ENCODE peak calls at places on chromosomes 2 and 18, in eight cellular contexts. W is A549, X is AG04449, D is GM12865, E is skeletal muscle cell, R is PC-9, Z is fibroblast of mammary gland, G is kidney. L is an unnamed sample.

GRCh38 chr2:47232738-47233415 is 77.8 kb upstream of the STPG4 start:
- DNase-seq in W (no peak), D (no peak), E (no peak), X (no peak), Z (no peak), R (peak; percentile 59), G (no peak), L (peak; percentile 74)

GRCh38 chr18:9434240-9434701 is 41.0 kb upstream of the RALBP1 start:
- DNase-seq in G (no peak), X (no peak), Z (no peak), W (no peak), R (no peak), D (no peak), E (no peak), L (peak; percentile 41)

GRCh38 chr2:239322414-239323086 is 78.3 kb downstream of the HDAC4 start:
- DNase-seq in E (no peak), R (no peak), Z (peak; percentile 77), G (no peak), D (no peak), W (no peak), X (no peak), L (no peak)

GRCh38 chr18:44805176-44805575 is 124.5 kb downstream of the SETBP1 start:
- DNase-seq in E (no peak), Z (no peak), W (no peak), R (no peak), D (no peak), X (no peak), G (no peak), L (no peak)

GRCh38 chr2:2681611-2682295 is 350.7 kb upstream of the MYT1L start:
- DNase-seq in Z (no peak), X (no peak), D (no peak), R (no peak), W (no peak), G (no peak), E (no peak), L (no peak)

GRCh38 chr2:127645395-127646291 is at the start of gene GPR17:
- DNase-seq in X (no peak), E (no peak), W (no peak), G (peak; percentile 63), D (no peak), Z (no peak), R (no peak), L (peak; percentile 71)

GRCh38 chr2:5981241-5982055 is 289.3 kb downstream of the SOX11 start:
- DNase-seq in E (no peak), Z (no peak), R (no peak), D (no peak), G (peak; percentile 73), W (no peak), X (no peak), L (peak; percentile 14)

GRCh38 chr2:29323961-29324360 is 208.7 kb downstream of the CLIP4 start:
- DNase-seq in D (no peak), X (no peak), R (no peak), E (no peak), W (no peak), Z (peak; percentile 49), G (no peak), L (peak; percentile 58)

GRCh38 chr2:39099820-39100728 is 20.8 kb downstream of the SOS1 start:
- DNase-seq in G (no peak), W (no peak), X (no peak), R (peak; percentile 48), D (peak; percentile 58), Z (peak; percentile 22), E (no peak), L (no peak)

GRCh38 chr2:171655584-171655983 is 31.7 kb upstream of the DYNC1I2 start:
- DNase-seq in Z (no peak), G (no peak), R (no peak), W (no peak), E (no peak), D (peak; percentile 26), X (no peak), L (no peak)

GRCh38 chr2:178296394-178297090 is 102.2 kb downstream of the OSBPL6 start:
- DNase-seq in G (no peak), X (no peak), Z (peak; percentile 15), D (peak; percentile 5), R (no peak), E (no peak), W (no peak), L (no peak)

GRCh38 chr2:121046335-121046734 is 238.7 kb downstream of the TFCP2L1 start:
- DNase-seq in X (no peak), E (no peak), W (no peak), Z (no peak), G (no peak), D (no peak), R (no peak), L (no peak)

GRCh38 chr2:18915227-18915626 is 325.9 kb upstream of the NT5C1B start:
- DNase-seq in W (no peak), G (no peak), E (no peak), X (no peak), D (no peak), R (no peak), Z (no peak), L (no peak)

GRCh38 chr18:56645415-56646016 is 5.6 kb upstream of the WDR7 start:
- DNase-seq in R (no peak), E (no peak), G (no peak), Z (no peak), X (no peak), D (peak; percentile 36), W (no peak), L (no peak)

GRCh38 chr18:79877163-79878091 is 74.0 kb downstream of the SLC66A2 start:
- DNase-seq in R (no peak), D (no peak), G (peak; percentile 37), X (no peak), W (no peak), Z (no peak), E (no peak), L (no peak)

GRCh38 chr18:75248426-75249191 is 38.0 kb downstream of the TSHZ1 start:
- DNase-seq in D (no peak), R (no peak), G (peak; percentile 74), W (no peak), X (no peak), Z (no peak), E (no peak), L (no peak)
- H3K4me3 ChIP-seq in D (peak overlapping the region; percentile 60), R (no peak overlapping the region), G (peak overlapping the region; percentile 49), W (peak overlapping the region; percentile 36), X (peak overlapping the region; percentile 50), Z (peak overlapping the region; percentile 45), E (peak overlapping the region; percentile 34), L (no peak overlapping the region)

DNA sequence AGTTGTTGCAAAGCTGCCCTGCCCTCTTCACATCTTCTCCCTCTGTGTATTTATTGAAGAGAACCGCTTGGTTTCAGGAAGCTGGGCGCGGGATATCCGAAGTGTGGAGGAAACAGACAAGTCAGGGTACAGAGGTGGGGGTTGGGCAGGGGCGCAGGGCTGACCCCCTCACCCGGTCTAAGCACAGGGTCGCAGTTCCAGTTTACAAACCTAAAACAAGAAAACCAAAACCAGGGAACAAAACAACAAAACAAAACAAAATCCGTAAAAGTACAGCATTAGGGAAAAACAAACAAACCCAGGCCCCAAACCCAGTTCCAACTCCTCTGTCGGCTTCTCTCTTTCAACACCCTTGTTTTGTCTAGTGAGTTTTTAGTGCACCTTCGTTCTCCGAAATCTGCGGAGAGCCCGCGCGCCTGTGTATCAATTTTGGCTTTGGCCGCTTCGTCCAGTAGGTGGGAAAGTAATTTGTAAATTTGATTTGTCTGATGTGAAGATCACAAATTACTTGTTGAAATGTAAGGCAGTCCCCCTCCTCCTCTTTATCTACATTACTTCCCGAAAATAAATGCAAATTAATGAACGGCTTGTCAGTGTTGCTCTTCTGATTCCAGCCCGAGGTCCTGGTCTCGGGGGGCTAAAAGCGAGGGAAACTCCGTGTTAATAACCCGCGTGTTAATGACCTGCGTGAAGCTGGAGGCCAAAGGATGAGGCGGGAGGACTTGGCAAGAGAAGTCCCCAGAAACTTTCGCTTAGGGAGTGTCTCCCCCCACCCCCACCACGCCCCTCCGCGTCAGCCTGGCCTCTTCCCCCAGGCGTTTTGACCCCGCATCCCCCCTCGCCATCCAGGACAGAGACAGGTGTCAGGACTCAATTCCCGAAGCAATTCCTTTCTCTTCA is 6.9 kb downstream of the OTX1 start:
- DNase-seq in X (no peak), R (no peak), W (no peak), G (no peak), E (no peak), D (no peak), Z (no peak), L (no peak)
- H3K4me3 ChIP-seq in X (no peak overlapping the region), R (no peak overlapping the region), W (no peak overlapping the region), G (no peak overlapping the region), E (no peak overlapping the region), D (peak overlapping the region; percentile 35), Z (no peak overlapping the region), L (no peak overlapping the region)

DNA sequence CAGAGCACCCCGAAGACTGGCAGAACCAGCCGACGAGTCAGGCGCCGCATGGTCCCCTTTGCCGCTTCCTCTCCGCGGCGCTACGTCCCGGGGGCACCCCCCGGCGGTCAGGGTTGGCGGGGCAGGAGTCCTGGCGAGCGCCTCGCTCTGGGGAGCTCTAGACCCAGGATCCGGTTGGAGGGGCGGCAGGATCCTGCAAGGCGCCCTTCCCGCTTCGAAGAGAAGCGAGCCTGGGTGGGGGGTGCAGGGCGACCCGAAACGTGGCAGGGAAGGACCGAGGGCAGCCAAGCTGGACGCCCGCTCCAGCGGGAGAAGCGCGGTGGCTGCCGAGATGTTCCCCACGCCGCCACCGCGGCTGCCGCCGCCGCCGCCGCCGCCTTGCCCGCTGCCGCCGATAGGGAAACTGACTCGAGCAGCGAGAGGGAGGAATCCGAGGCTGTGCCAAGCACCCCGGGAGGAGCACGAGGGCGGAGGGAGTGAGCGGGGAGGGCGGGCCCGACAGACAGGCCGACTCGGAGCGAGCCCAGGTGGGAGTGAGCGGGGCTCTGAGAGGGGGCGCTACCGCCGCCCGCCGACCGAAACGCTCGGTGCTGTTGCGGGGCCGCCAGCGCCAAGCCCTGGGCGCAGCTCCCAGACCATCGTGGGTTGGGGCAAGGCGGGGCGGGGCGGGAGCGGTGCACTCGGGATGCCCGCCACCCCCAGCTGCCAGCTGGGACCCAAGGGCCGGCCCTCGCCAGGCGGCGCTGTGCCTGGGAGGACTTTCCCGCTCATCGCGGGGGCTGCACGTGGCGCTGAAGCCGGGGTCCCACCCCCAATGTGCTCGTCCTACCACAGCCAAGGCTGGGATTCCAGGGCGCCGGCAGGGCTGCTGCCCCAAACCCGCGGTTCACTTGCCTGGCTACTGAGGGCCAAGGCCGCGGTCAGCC is at the start of gene GALNT14:
- DNase-seq in X (no peak), E (no peak), G (peak; percentile 92), Z (peak; percentile 25), D (peak; percentile 35), R (peak; percentile 64), W (peak; percentile 96), L (no peak)
- H3K4me3 ChIP-seq in X (peak within 1 kb of the TSS; percentile 47), E (peak within 1 kb of the TSS; percentile 49), G (peak within 1 kb of the TSS; percentile 73), Z (peak within 1 kb of the TSS; percentile 25), D (peak within 1 kb of the TSS; percentile 18), R (peak within 1 kb of the TSS; percentile 66), W (peak within 1 kb of the TSS; percentile 63), L (no peak within 1 kb of the TSS)

GRCh38 chr2:117862459-117862858 is 48.0 kb downstream of the DDX18 start:
- DNase-seq in Z (no peak), E (no peak), D (no peak), W (no peak), G (no peak), X (no peak), R (no peak), L (no peak)

GRCh38 chr2:117859532-117859911 is 45.0 kb downstream of the DDX18 start:
- DNase-seq in W (no peak), Z (no peak), D (no peak), R (no peak), X (no peak), E (no peak), G (peak; percentile 77), L (no peak)

GRCh38 chr2:117858336-117858735 is 43.8 kb downstream of the DDX18 start:
- DNase-seq in G (no peak), D (no peak), X (no peak), R (no peak), W (no peak), E (no peak), Z (no peak), L (no peak)

GRCh38 chr2:117858892-117859531 is 44.5 kb downstream of the DDX18 start:
- DNase-seq in Z (no peak), R (no peak), X (no peak), G (no peak), E (no peak), W (no peak), D (no peak), L (no peak)

GRCh38 chr2:117859924-117860647 is 45.6 kb downstream of the DDX18 start:
- DNase-seq in W (no peak), D (no peak), X (no peak), G (no peak), Z (no peak), E (no peak), R (peak; percentile 12), L (no peak)
- H3K4me3 ChIP-seq in W (no peak overlapping the region), D (no peak overlapping the region), X (peak overlapping the region; percentile 27), G (no peak overlapping the region), Z (no peak overlapping the region), E (peak overlapping the region; percentile 17), R (no peak overlapping the region), L (no peak overlapping the region)